ENCODE peak calls at places on chromosomes 5 and 9, in five cellular contexts. D, L, X, B and W are unnamed samples.
A peak's percentile ranks its signal among the peaks of the same experiment; 100 is the strongest.

GRCh38 chr5:35487255-35488035 is 130.2 kb upstream of the SPEF2 start:
- DNase-seq in D (no peak), L (no peak), X (no peak), B (peak; percentile 7), W (no peak)

GRCh38 chr5:39892708-39893107 is 467.9 kb upstream of the DAB2 start:
- DNase-seq in D (peak; percentile 50), L (peak; percentile 9), X (no peak), B (no peak), W (no peak)

GRCh38 chr5:107982703-107983425 is 312.1 kb upstream of the EFNA5 start:
- DNase-seq in D (no peak), L (no peak), X (no peak), B (no peak), W (no peak)

GRCh38 chr9:5231212-5231611 is at the start of gene INSL4:
- DNase-seq in D (peak; percentile 40), L (peak; percentile 19), X (no peak), B (peak; percentile 44), W (no peak)

GRCh38 chr9:85716031-85716877 is 25.5 kb downstream of the AGTPBP1 start:
- DNase-seq in D (no peak), L (no peak), X (peak; percentile 69), B (no peak), W (no peak)

GRCh38 chr5:59709833-59710232 is 183.7 kb downstream of the PDE4D start:
- DNase-seq in D (peak; percentile 71), L (no peak), X (no peak), B (peak; percentile 72), W (peak; percentile 33)

GRCh38 chr9:129803679-129804065 is 688 bp downstream of the TOR1B start:
- DNase-seq in D (peak; percentile 21), L (peak; percentile 73), X (no peak), B (no peak), W (peak; percentile 66)

GRCh38 chr9:136239135-136239962 is 6.3 kb downstream of the QSOX2 start:
- DNase-seq in D (no peak), L (no peak), X (no peak), B (no peak), W (no peak)

GRCh38 chr5:140083120-140083519 is 30.8 kb upstream of the PURA start:
- DNase-seq in D (no peak), L (no peak), X (no peak), B (no peak), W (no peak)

GRCh38 chr5:17966636-17967402 is 332.6 kb downstream of the TAF11L14 start:
- DNase-seq in D (peak; percentile 31), L (no peak), X (no peak), B (no peak), W (no peak)

GRCh38 chr5:82222597-82223574 is 55.3 kb downstream of the RPS23 start:
- DNase-seq in D (peak; percentile 71), L (no peak), X (no peak), B (no peak), W (no peak)

GRCh38 chr9:33024126-33024965 is 727 bp upstream of the DNAJA1 start:
- DNase-seq in D (no peak), L (peak; percentile 67), X (peak; percentile 75), B (peak; percentile 22), W (peak; percentile 23)

GRCh38 chr5:62256161-62257017 is 49.6 kb upstream of the KIF2A start:
- DNase-seq in D (no peak), L (no peak), X (no peak), B (no peak), W (peak; percentile 12)

GRCh38 chr5:93592866-93593265 is 9.8 kb downstream of the NR2F1 start:
- DNase-seq in D (no peak), L (no peak), X (no peak), B (no peak), W (no peak)

GRCh38 chr5:93589812-93590215 is 6.8 kb downstream of the NR2F1 start:
- DNase-seq in D (no peak), L (no peak), X (no peak), B (no peak), W (peak; percentile 29)

GRCh38 chr5:93590511-93590910 is 7.5 kb downstream of the NR2F1 start:
- DNase-seq in D (no peak), L (no peak), X (no peak), B (no peak), W (no peak)

GRCh38 chr5:93589348-93589662 is 6.3 kb downstream of the NR2F1 start:
- DNase-seq in D (no peak), L (no peak), X (no peak), B (no peak), W (no peak)

DNA sequence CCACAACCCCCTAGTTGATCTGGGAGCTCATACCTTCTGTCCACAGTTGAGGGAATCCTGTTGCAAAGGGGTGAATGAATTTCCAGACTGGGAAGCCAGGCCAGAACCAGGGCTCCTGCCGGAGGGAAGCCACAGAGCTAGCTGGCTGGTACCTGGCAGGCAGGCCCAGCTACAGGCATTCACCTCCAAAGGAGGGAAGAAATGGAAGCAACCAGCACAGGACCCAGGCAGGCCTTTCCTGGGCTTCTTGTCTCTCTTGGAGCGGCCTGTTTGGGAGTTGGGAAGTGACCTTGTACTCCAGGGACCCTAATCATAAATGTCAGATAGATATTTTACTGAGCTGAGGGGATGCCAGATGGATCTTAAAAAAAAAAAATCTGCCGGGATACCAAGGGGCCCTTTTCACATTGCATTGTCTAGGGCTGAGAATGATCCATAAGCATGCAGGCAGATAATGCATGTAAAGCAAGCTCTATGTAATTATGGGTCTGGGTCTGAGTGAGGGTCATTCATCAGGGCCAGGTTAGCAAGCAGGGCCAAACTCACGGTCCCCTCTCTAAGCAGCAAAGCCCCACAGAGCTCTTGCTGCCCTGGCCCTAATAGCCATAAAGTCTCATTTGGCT is 8.4 kb downstream of the NR2F1 start:
- DNase-seq in D (no peak), L (no peak), X (no peak), B (no peak), W (no peak)
- H3K4me3 ChIP-seq in D (no peak overlapping the region), L (no peak overlapping the region), X (no peak overlapping the region), B (peak overlapping the region; percentile 1), W (no peak overlapping the region)

DNA sequence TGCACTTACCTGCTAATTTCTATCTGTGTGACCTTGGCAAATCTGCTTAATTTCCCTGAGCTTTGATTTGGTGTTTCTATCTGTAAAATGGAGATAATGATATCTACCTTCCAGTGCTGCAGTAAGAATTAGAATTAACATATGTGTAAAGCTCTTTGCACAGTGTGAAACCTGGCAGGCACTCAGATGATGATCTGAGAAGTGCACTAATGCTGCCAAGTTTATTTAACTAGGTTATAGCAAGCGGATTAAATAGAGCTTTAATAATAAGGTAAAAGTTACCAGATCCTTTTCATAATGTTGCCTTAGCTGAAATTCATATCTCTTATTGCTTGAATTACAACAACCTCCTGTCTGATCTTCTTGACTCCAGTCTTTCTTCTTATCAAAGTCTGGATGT is 315.3 kb upstream of the CD180 start:
- DNase-seq in D (no peak), L (no peak), X (no peak), B (no peak), W (no peak)
- H3K4me2 ChIP-seq in D (no peak overlapping the region), L (no peak overlapping the region), X (no peak overlapping the region), B (no peak overlapping the region), W (no peak overlapping the region)

GRCh38 chr9:114776683-114777399 is 29.0 kb downstream of the TNFSF15 start:
- DNase-seq in D (no peak), L (no peak), X (no peak), B (no peak), W (no peak)
- H2AFZ ChIP-seq in D (no peak overlapping the region), L (no peak overlapping the region), X (no peak overlapping the region), B (no peak overlapping the region), W (no peak overlapping the region)

GRCh38 chr5:176743828-176744583 is 66.4 kb upstream of the UNC5A start:
- DNase-seq in D (no peak), L (peak; percentile 66), X (no peak), B (no peak), W (no peak)
- H3K4me3 ChIP-seq in D (no peak overlapping the region), L (no peak overlapping the region), X (no peak overlapping the region), B (no peak overlapping the region), W (peak overlapping the region; percentile 35)